ENCODE peak calls at places on chromosome 6, in four cellular contexts. G, R, U and M are unnamed samples.

GRCh38 chr6:98037571-98037970 is 754.6 kb upstream of the MMS22L start:
- DNase-seq in G (no peak), U (no peak), R (no peak), M (no peak)

GRCh38 chr6:34667481-34668238 is 28.9 kb downstream of the ILRUN start:
- DNase-seq in G (no peak), U (peak; percentile 62), R (no peak), M (no peak)

GRCh38 chr6:26270903-26271639 is 93.9 kb upstream of the BTN3A2 start:
- DNase-seq in U (peak; percentile 94), R (peak; percentile 76), G (peak; percentile 77), M (peak; percentile 95)

GRCh38 chr6:150312395-150312794 is 56.4 kb upstream of the IYD start:
- DNase-seq in G (no peak), R (no peak), U (no peak), M (no peak)

GRCh38 chr6:31969712-31970603 is 2.0 kb downstream of the DXO start:
- DNase-seq in U (peak; percentile 95), G (peak; percentile 61), R (no peak), M (no peak)

GRCh38 chr6:140237251-140237650 is 862.8 kb upstream of the CITED2 start:
- DNase-seq in U (no peak), G (no peak), R (no peak), M (no peak)

GRCh38 chr6:53585208-53585903 is 40.5 kb upstream of the GCLC start:
- DNase-seq in R (no peak), G (no peak), U (no peak), M (no peak)

GRCh38 chr6:43634702-43635303 is 837 bp upstream of the MAD2L1BP start:
- DNase-seq in G (no peak), R (no peak), U (no peak), M (no peak)

GRCh38 chr6:1436334-1437306 is 47.2 kb downstream of the FOXF2 start:
- DNase-seq in G (no peak), U (peak; percentile 95), R (no peak), M (no peak)

GRCh38 chr6:133388731-133389130 is 147.6 kb downstream of the EYA4 start:
- DNase-seq in G (no peak), R (no peak), U (no peak), M (no peak)

GRCh38 chr6:105648276-105648675 is 245.4 kb upstream of the PREP start:
- DNase-seq in G (no peak), R (no peak), U (no peak), M (no peak)

GRCh38 chr6:104860221-104860620 is 502 bp upstream of the HACE1 start:
- DNase-seq in U (no peak), R (no peak), G (no peak), M (no peak)

GRCh38 chr6:12354499-12354898 is 64.3 kb downstream of the EDN1 start:
- DNase-seq in R (peak; percentile 80), U (peak; percentile 86), G (no peak), M (peak; percentile 40)

GRCh38 chr6:41636803-41637178 is 1.5 kb upstream of the MDFI start:
- DNase-seq in U (peak; percentile 90), G (peak; percentile 69), R (no peak), M (no peak)

GRCh38 chr6:11762782-11763459 is 15.7 kb downstream of the ADTRP start:
- DNase-seq in U (no peak), G (no peak), R (no peak), M (no peak)

GRCh38 chr6:123716506-123716905 is 79.8 kb upstream of the TRDN start:
- DNase-seq in U (peak; percentile 35), G (no peak), R (no peak), M (no peak)

GRCh38 chr6:37134622-37135191 is 35.2 kb upstream of the PIM1 start:
- DNase-seq in R (peak; percentile 89), G (peak; percentile 81), U (peak; percentile 95), M (no peak)

GRCh38 chr6:134797400-134798113 is 152.3 kb downstream of the ALDH8A1 start:
- DNase-seq in G (no peak), U (no peak), R (no peak), M (no peak)

GRCh38 chr6:156691018-156691417 is 86.2 kb upstream of the ARID1B start:
- DNase-seq in R (no peak), U (no peak), G (no peak), M (peak; percentile 82)

GRCh38 chr6:153702671-153703070 is 336.4 kb upstream of the OPRM1 start:
- DNase-seq in R (no peak), G (no peak), U (no peak), M (no peak)

GRCh38 chr6:118580585-118581419 is 32.7 kb downstream of the PLN start:
- DNase-seq in U (peak; percentile 73), R (no peak), G (peak; percentile 66), M (peak; percentile 11)

GRCh38 chr6:104682722-104683643 is 176.7 kb downstream of the HACE1 start:
- DNase-seq in U (no peak), R (no peak), G (no peak), M (peak; percentile 28)

GRCh38 chr6:167719920-167720319 is 106.8 kb upstream of the AFDN start:
- DNase-seq in U (no peak), R (no peak), G (no peak), M (no peak)

GRCh38 chr6:136225496-136225895 is 24.6 kb downstream of the MTFR2 start:
- DNase-seq in U (no peak), G (no peak), R (no peak), M (no peak)

GRCh38 chr6:148379966-148380653 is 37.5 kb downstream of the SASH1 start:
- DNase-seq in R (no peak), G (no peak), U (no peak), M (no peak)

GRCh38 chr6:30500421-30501069 is 11.2 kb downstream of the HLA-E start:
- DNase-seq in U (peak; percentile 85), G (no peak), R (no peak), M (no peak)

GRCh38 chr6:89925826-89926225 is 31.6 kb downstream of the GJA10 start:
- DNase-seq in R (no peak), G (no peak), U (no peak), M (no peak)

GRCh38 chr6:31158863-31159855 is 770 bp downstream of the TCF19 start:
- DNase-seq in G (peak; percentile 63), R (no peak), U (peak; percentile 90), M (peak; percentile 58)

GRCh38 chr6:4599924-4600323 is 176.3 kb upstream of the CDYL start:
- DNase-seq in R (no peak), U (no peak), G (no peak), M (no peak)

GRCh38 chr6:22250486-22250885 is 46.4 kb downstream of the PRL start:
- DNase-seq in U (no peak), R (no peak), G (no peak), M (no peak)
- H3K4me3 ChIP-seq in U (no peak overlapping the region), R (no peak overlapping the region), G (no peak overlapping the region), M (no peak overlapping the region)

GRCh38 chr6:28135393-28135792 is 6.3 kb upstream of the ZKSCAN8 start:
- DNase-seq in R (no peak), G (no peak), U (no peak), M (no peak)

GRCh38 chr6:28134716-28135115 is 7.0 kb upstream of the ZKSCAN8 start:
- DNase-seq in R (no peak), U (no peak), G (no peak), M (no peak)

GRCh38 chr6:28137458-28138020 is 4.1 kb upstream of the ZKSCAN8 start:
- DNase-seq in U (no peak), G (no peak), R (no peak), M (peak; percentile 61)

GRCh38 chr6:28136585-28137457 is 4.9 kb upstream of the ZKSCAN8 start:
- DNase-seq in G (peak; percentile 98), R (peak; percentile 93), U (peak; percentile 79), M (peak; percentile 85)

GRCh38 chr6:28134015-28134414 is 7.7 kb upstream of the ZKSCAN8 start:
- DNase-seq in G (no peak), U (peak; percentile 32), R (no peak), M (no peak)
- TF ChIP-seq CTCF in G (no peak), U (peak; percentile 58), R (peak; percentile 13), M (peak; percentile 51)

DNA sequence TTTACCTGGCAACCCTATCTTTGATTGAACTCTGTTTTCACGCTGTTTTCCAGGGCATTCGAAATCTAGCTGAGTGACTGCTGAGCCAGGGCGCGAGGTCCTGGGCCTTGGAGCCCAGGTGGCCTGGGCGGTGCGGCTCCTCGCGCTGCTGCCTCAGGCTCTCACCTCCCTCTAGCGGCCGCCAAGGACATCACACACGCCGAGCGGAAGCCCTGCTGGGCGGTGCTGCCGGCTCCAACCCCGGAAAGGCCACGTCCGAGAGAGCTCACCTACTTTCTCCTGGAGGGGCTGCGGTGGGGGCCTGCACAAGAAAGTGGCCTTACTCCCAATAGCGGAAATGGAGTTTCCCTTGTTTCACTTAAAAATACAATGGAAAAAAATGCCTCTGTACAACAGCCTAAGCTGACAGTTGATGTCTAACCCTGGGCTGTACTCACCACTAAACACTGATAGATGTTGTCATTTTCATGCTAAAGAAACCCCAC is 77.7 kb downstream of the ELOVL4 start:
- DNase-seq in R (peak; percentile 82), U (peak; percentile 79), G (peak; percentile 86), M (peak; percentile 75)
- H3K4me3 ChIP-seq in R (peak overlapping the region; percentile 43), U (peak overlapping the region; percentile 60), G (peak overlapping the region; percentile 19), M (peak overlapping the region; percentile 27)

DNA sequence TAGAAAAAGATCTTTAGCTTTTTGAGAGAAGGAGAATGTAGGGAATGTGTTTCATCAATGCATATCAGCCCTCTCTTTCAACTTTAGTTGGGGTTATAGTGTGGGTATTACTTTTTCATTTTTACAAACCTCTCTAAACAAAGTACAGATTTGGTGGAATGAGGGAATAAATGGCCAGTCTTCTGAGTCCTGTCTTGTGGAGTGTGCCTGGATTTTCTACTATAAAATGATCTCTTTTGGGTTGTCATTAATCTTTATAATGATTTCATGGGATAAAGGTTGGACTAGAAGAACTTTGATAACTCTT is 209.3 kb downstream of the RNF144B start:
- DNase-seq in R (no peak), G (no peak), U (no peak), M (no peak)
- TF ChIP-seq CTCF in R (no peak), G (no peak), U (no peak), M (no peak)

GRCh38 chr6:162726997-162727346 is 594 bp downstream of the PRKN start:
- DNase-seq in U (no peak), G (no peak), R (no peak), M (no peak)
- H3K4me3 ChIP-seq in U (peak overlapping the region; percentile 84), G (peak overlapping the region; percentile 98), R (peak overlapping the region; percentile 85), M (peak overlapping the region; percentile 70)

DNA sequence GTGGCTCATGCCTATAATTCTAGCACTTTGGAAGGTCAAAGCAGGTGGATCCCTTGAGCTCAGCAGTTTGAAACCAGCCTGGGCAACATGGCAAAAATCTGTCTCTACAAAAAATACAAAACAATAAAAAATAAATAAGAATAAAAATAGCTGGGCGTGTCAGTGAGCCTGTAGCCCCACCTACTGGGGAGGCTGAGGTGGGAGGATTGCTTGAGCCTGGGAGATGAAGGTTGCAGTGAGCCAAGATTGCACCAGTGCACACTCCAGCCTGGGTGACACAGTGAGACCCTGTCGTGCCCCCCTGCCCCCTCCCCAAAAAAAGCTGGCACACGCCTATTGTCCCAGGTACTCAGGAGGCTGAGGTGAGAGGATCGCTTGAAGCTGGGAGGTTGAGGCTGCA is 35.1 kb upstream of the SRPK1 start:
- DNase-seq in R (no peak), G (no peak), U (no peak), M (no peak)
- TF ChIP-seq CTCF in R (no peak), G (no peak), U (peak; percentile 24), M (peak; percentile 34)

DNA sequence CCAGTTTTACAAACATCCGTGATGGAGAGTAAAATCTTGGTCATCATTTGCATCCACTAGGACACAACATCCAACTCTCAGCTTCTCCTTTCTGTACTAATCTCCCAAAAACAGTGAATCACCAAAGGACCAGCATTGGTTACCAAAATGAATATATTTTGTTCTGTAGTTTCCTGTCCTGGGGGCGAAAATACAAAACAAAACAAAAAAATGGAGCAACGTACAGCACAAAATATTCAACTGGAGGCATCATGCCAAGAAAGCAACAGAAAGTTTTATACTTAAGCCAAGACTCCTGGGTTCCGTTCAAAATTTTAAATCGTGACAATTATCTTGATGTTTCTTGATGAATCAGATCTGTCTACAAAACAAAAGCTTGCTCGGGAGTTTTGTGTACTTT is 126.6 kb upstream of the CCDC28A start:
- DNase-seq in U (peak; percentile 90), G (no peak), R (no peak), M (no peak)
- H3K4me3 ChIP-seq in U (peak overlapping the region; percentile 65), G (no peak overlapping the region), R (no peak overlapping the region), M (no peak overlapping the region)